ENCODE peak calls at places on chromosomes 2 and 18, in five cellular contexts. M is right atrium auricular region, F is MCF 10A, X is brain microvascular endothelial cell, R is endothelial cell. K is an unnamed sample.
A peak's percentile ranks its signal among the peaks of the same experiment; 100 is the strongest.

GRCh38 chr2:150887926-150888325 is 373.7 kb downstream of the RBM43 start:
- DNase-seq in M (no peak), F (no peak), X (no peak), R (no peak), K (no peak)

GRCh38 chr18:5890261-5890605 is 5.1 kb downstream of the TMEM200C start:
- DNase-seq in M (no peak), F (no peak), X (no peak), R (no peak), K (no peak)

GRCh38 chr18:62881509-62882016 is 166.2 kb downstream of the PHLPP1 start:
- DNase-seq in M (peak; percentile 73), F (peak; percentile 94), X (peak; percentile 93), R (no peak), K (no peak)

GRCh38 chr2:98175811-98176210 is 88.8 kb downstream of the VWA3B start:
- DNase-seq in M (no peak), F (peak; percentile 25), X (no peak), R (no peak), K (no peak)

GRCh38 chr2:205636549-205636948 is 45.8 kb upstream of the NRP2 start:
- DNase-seq in M (no peak), F (no peak), X (no peak), R (no peak), K (no peak)

GRCh38 chr18:52311331-52311730 is 28.7 kb upstream of the DCC start:
- DNase-seq in M (no peak), F (no peak), X (no peak), R (no peak), K (no peak)

GRCh38 chr2:169727065-169727464 is 6.6 kb upstream of the KLHL23 start:
- DNase-seq in M (no peak), F (no peak), X (no peak), R (no peak), K (no peak)

GRCh38 chr18:25348361-25349130 is 3.4 kb downstream of the ZNF521 start:
- DNase-seq in M (no peak), F (no peak), X (no peak), R (no peak), K (no peak)

GRCh38 chr2:232245111-232245510 is 133.4 kb upstream of the ALPP start:
- DNase-seq in M (no peak), F (no peak), X (no peak), R (no peak), K (no peak)

GRCh38 chr2:232436381-232437129 is 19.4 kb upstream of the ALPI start:
- DNase-seq in M (no peak), F (no peak), X (no peak), R (no peak), K (no peak)

GRCh38 chr2:28163627-28164279 is 228.9 kb upstream of the FOSL2 start:
- DNase-seq in M (no peak), F (peak; percentile 29), X (no peak), R (no peak), K (no peak)

GRCh38 chr2:18987592-18988073 is 370.8 kb downstream of the OSR1 start:
- DNase-seq in M (peak; percentile 90), F (peak; percentile 94), X (peak; percentile 98), R (no peak), K (no peak)

DNA sequence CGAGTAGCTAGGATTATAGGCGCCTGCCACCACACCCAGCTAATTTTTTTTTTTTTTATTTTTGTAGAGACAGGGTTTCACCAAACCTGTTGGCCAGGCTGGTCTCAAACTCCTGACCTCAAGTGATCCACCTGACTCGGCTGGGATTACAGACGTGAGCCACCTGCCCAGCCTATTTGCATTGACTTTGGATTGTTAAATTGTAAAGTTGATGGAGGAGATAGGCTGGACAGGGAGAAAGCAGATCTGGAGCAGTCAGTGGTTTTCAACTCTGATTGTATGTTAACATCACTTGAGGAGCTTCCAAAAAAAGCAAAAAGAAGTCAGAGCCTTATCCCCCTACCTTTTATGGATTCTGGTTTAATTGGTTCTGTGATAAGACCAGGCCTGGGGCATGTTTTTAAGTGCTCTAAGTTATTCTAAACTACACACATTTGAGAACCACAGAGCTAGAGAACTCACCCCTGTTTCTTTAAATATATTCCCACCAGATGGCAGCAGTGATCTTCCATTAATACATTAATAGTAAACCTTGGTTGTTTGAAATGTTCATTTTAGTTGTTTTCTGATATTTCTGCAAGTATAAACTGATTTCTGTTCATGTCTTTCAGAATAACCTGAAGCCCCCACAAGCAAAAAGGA is 7.5 kb downstream of the C2orf49 start:
- DNase-seq in M (no peak), F (peak; percentile 58), X (no peak), R (no peak), K (no peak)
- TF ChIP-seq CTCF in M (no peak), F (peak; percentile 44), X (peak; percentile 2), R (peak; percentile 11), K (peak; percentile 69)

GRCh38 chr2:235493402-235493774 is 455 bp upstream of the AGAP1 start:
- DNase-seq in M (peak; percentile 72), F (no peak), X (peak; percentile 33), R (no peak), K (no peak)

GRCh38 chr2:235496239-235496621 is 2.4 kb downstream of the AGAP1 start:
- DNase-seq in M (no peak), F (peak; percentile 13), X (peak; percentile 11), R (no peak), K (no peak)

GRCh38 chr2:235493775-235494715 is at the start of gene AGAP1:
- DNase-seq in M (peak; percentile 88), F (peak; percentile 83), X (peak; percentile 60), R (peak; percentile 87), K (peak; percentile 91)

GRCh38 chr2:235495373-235496238 is 1.8 kb downstream of the AGAP1 start:
- DNase-seq in M (no peak), F (peak; percentile 29), X (no peak), R (no peak), K (no peak)

DNA sequence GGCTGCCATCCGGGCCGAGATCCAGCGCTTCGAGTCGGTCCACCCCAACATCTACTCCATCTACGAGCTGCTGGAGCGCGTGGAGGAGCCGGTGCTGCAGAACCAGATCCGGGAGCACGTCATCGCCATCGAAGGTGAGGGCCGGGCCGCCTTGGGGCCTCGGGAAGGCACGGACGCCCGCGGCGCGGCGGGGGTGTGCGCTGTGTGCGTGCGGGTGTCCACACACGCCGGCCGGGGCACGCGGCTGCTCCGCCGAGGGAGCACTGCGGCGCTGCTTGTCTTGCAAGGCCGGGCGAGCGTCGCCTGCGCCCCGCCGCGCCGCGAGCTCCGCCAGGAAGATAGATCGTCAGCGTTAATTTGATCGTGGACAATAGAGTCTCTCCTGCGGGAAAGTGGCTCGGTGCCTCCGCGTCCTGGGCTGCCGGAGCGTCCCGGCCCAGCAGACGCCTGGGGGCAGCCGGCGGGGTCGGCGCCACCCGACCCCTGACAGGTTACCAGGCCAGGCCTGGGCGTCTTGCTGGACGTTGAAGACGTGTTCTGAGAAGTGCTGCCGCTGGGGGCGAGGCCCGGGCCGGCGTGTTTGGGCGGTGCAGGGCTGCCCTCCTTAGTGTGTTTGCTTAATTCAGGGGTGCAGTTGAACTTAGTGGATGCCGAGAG is 1.0 kb downstream of the AGAP1 start:
- DNase-seq in M (no peak), F (peak; percentile 40), X (peak; percentile 32), R (peak; percentile 33), K (no peak)
- TF ChIP-seq CTCF in M (no peak), F (no peak), X (no peak), R (no peak), K (peak; percentile 23)

GRCh38 chr2:172297531-172297930 is 129.9 kb upstream of the ITGA6 start:
- DNase-seq in M (no peak), F (no peak), X (no peak), R (no peak), K (no peak)
- TF ChIP-seq CTCF in M (no peak), F (no peak), X (no peak), R (no peak), K (no peak)

GRCh38 chr2:144470334-144470733 is 49.6 kb downstream of the ZEB2 start:
- DNase-seq in M (no peak), F (no peak), X (no peak), R (no peak), K (no peak)
- TF ChIP-seq CTCF in M (no peak), F (no peak), X (no peak), R (no peak), K (no peak)

GRCh38 chr2:136874258-136874657 is 108.9 kb downstream of the THSD7B start:
- DNase-seq in M (no peak), F (peak; percentile 55), X (peak; percentile 38), R (peak; percentile 24), K (no peak)
- TF ChIP-seq CTCF in M (no peak), F (peak; percentile 43), X (peak; percentile 46), R (peak; percentile 63), K (peak; percentile 69)

GRCh38 chr2:38076250-38076709 is 329 bp upstream of the CYP1B1 start:
- DNase-seq in M (peak; percentile 90), F (peak; percentile 91), X (peak; percentile 61), R (peak; percentile 59), K (peak; percentile 87)
- TF ChIP-seq CTCF in M (no peak), F (no peak), X (no peak), R (no peak), K (peak; percentile 70)

GRCh38 chr2:233832869-233833812 is 21.2 kb downstream of the HJURP start:
- DNase-seq in M (no peak), F (peak; percentile 68), X (peak; percentile 53), R (peak; percentile 26), K (no peak)
- TF ChIP-seq CTCF in M (no peak), F (peak; percentile 26), X (peak; percentile 78), R (no peak), K (peak; percentile 68)

DNA sequence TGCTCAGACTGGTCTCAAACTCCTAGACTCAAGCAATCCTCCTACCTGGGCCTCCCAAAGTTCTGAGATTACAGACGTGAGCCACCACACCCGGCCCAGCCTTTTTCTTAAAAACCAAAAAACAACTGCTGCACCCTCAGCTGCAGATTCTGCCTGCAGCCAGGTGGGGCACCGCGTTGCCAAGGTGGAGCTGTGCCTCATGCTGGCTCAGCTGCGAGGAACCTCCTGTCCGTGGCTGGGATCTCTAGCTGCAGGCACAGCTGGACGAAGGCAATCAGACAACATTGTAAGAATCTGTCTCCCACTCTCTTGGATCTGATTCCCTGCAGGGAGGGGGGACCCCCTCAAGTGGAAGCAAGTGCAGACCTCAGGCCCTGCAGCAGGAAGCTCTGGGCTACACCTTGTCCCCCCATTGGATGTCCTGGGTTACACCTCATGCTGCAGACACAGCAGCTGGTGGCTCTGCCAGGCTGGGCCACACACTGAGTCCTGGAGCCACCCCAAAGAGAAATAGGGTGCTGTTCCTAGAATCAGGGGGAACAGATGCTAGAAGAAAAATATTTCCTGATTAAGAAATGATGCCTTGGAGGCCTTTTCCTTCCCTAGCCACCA is 24.1 kb downstream of the CIDEA start:
- DNase-seq in M (no peak), F (peak; percentile 32), X (no peak), R (no peak), K (no peak)
- TF ChIP-seq CTCF in M (no peak), F (no peak), X (peak; percentile 23), R (no peak), K (peak; percentile 16)

GRCh38 chr2:69013123-69013836 is at the start of gene ANTXR1:
- DNase-seq in M (no peak), F (peak; percentile 83), X (peak; percentile 64), R (peak; percentile 36), K (peak; percentile 74)
- TF ChIP-seq CTCF in M (no peak), F (no peak), X (no peak), R (peak; percentile 37), K (peak; percentile 62)